ENCODE peak calls at places on chromosomes 5 and 9, in six cellular contexts. A, F, P, J, G and L are unnamed samples.

GRCh38 chr5:50934343-50934742 is 267.9 kb downstream of the PARP8 start:
- DNase-seq in A (no peak), F (no peak), G (no peak), P (no peak), J (no peak), L (no peak)

GRCh38 chr9:903886-904285 is 62.4 kb downstream of the DMRT1 start:
- DNase-seq in J (no peak), G (no peak), P (no peak), F (no peak), A (no peak), L (no peak)

GRCh38 chr5:155480731-155481131 is 467.2 kb downstream of the KIF4B start:
- DNase-seq in P (no peak), J (no peak), A (no peak), F (no peak), G (no peak), L (no peak)

GRCh38 chr5:6631441-6631840 is 1.4 kb downstream of the NSUN2 start:
- DNase-seq in A (no peak), F (no peak), G (no peak), J (no peak), P (no peak), L (no peak)

GRCh38 chr5:154146409-154146808 is 44.1 kb upstream of the GALNT10 start:
- DNase-seq in P (no peak), G (no peak), F (no peak), J (no peak), A (no peak), L (no peak)

GRCh38 chr5:80239680-80240367 is 16.0 kb downstream of the SERINC5 start:
- DNase-seq in J (no peak), P (no peak), A (no peak), G (no peak), F (no peak), L (no peak)

GRCh38 chr5:84729326-84729725 is 344.6 kb upstream of the EDIL3 start:
- DNase-seq in J (no peak), F (no peak), G (no peak), P (no peak), A (no peak), L (no peak)

GRCh38 chr9:125284855-125285254 is 23.2 kb downstream of the GAPVD1 start:
- DNase-seq in A (no peak), G (no peak), F (no peak), P (no peak), J (no peak), L (peak)

GRCh38 chr5:84130006-84130580 is 254.6 kb downstream of the EDIL3 start:
- DNase-seq in A (no peak), J (no peak), F (no peak), P (no peak), G (no peak), L (no peak)

GRCh38 chr5:77168187-77168883 is 42.1 kb upstream of the PDE8B start:
- DNase-seq in G (peak), A (no peak), J (peak), P (peak), F (peak), L (no peak)

GRCh38 chr5:160835818-160836528 is 16.0 kb downstream of the ATP10B start:
- DNase-seq in A (no peak), P (no peak), G (no peak), J (no peak), F (no peak), L (no peak)

GRCh38 chr9:70220216-70220615 is 38.6 kb upstream of the SMC5 start:
- DNase-seq in P (no peak), A (no peak), G (no peak), F (no peak), J (no peak), L (no peak)

GRCh38 chr5:157823655-157824054 is 35.3 kb downstream of the CLINT1 start:
- DNase-seq in J (no peak), G (no peak), F (no peak), P (no peak), A (no peak), L (no peak)

GRCh38 chr5:122924203-122924602 is 78.8 kb downstream of the SNX24 start:
- DNase-seq in G (no peak), J (no peak), P (no peak), A (no peak), F (no peak), L (peak)

GRCh38 chr9:34163439-34163838 is 15.4 kb upstream of the UBAP1 start:
- DNase-seq in G (no peak), J (no peak), P (no peak), A (no peak), F (no peak), L (peak)

GRCh38 chr5:80369521-80369920 is 38.3 kb upstream of the ZFYVE16 start:
- DNase-seq in G (no peak), A (no peak), P (no peak), F (no peak), J (no peak), L (no peak)

GRCh38 chr5:75965292-75965691 is 117.9 kb upstream of the SV2C start:
- DNase-seq in J (no peak), G (no peak), A (no peak), F (no peak), P (no peak), L (no peak)

GRCh38 chr5:129063483-129064136 is 30.9 kb upstream of the ISOC1 start:
- DNase-seq in A (no peak), F (no peak), J (no peak), G (no peak), P (no peak), L (peak)

GRCh38 chr9:120110520-120110919 is 469.4 kb downstream of the CDK5RAP2 start:
- DNase-seq in G (no peak), J (no peak), P (no peak), F (no peak), A (no peak), L (no peak)

GRCh38 chr5:94471496-94471895 is 146.9 kb downstream of the KIAA0825 start:
- DNase-seq in A (no peak), G (no peak), J (no peak), P (no peak), F (no peak), L (no peak)

GRCh38 chr9:14895806-14896205 is 14.4 kb downstream of the FREM1 start:
- DNase-seq in F (no peak), J (no peak), A (no peak), P (no peak), G (no peak), L (no peak)

GRCh38 chr9:89047667-89048066 is 56.4 kb downstream of the S1PR3 start:
- DNase-seq in A (no peak), J (no peak), P (no peak), G (no peak), F (no peak), L (no peak)

GRCh38 chr5:149056611-149057165 is 6.2 kb downstream of the SH3TC2 start:
- DNase-seq in A (no peak), J (no peak), G (no peak), F (no peak), P (no peak), L (no peak)

GRCh38 chr9:121107041-121107440 is 32.3 kb downstream of the CNTRL start:
- DNase-seq in A (peak), F (no peak), J (no peak), P (no peak), G (no peak), L (no peak)

GRCh38 chr9:20599195-20599594 is 23.1 kb downstream of the MLLT3 start:
- DNase-seq in F (no peak), J (no peak), G (no peak), P (no peak), A (no peak), L (no peak)

GRCh38 chr9:111287127-111287526 is 42.9 kb downstream of the OR2K2 start:
- DNase-seq in P (no peak), F (no peak), A (no peak), G (no peak), J (no peak), L (no peak)

GRCh38 chr9:120348951-120349429 is 231.0 kb downstream of the CDK5RAP2 start:
- DNase-seq in J (peak), F (peak), P (no peak), A (peak), G (peak), L (peak)

GRCh38 chr9:97384406-97385262 is 27.3 kb upstream of the TDRD7 start:
- DNase-seq in A (no peak), G (no peak), F (no peak), P (no peak), J (peak), L (no peak)

GRCh38 chr5:140175367-140176027 is 509 bp downstream of the CYSTM1 start:
- DNase-seq in G (peak), F (peak), P (peak), A (peak), J (peak), L (peak)
- TF ChIP-seq POLR2A in G (no peak), F (no peak), P (no peak), A (no peak), J (no peak), L (peak)

DNA sequence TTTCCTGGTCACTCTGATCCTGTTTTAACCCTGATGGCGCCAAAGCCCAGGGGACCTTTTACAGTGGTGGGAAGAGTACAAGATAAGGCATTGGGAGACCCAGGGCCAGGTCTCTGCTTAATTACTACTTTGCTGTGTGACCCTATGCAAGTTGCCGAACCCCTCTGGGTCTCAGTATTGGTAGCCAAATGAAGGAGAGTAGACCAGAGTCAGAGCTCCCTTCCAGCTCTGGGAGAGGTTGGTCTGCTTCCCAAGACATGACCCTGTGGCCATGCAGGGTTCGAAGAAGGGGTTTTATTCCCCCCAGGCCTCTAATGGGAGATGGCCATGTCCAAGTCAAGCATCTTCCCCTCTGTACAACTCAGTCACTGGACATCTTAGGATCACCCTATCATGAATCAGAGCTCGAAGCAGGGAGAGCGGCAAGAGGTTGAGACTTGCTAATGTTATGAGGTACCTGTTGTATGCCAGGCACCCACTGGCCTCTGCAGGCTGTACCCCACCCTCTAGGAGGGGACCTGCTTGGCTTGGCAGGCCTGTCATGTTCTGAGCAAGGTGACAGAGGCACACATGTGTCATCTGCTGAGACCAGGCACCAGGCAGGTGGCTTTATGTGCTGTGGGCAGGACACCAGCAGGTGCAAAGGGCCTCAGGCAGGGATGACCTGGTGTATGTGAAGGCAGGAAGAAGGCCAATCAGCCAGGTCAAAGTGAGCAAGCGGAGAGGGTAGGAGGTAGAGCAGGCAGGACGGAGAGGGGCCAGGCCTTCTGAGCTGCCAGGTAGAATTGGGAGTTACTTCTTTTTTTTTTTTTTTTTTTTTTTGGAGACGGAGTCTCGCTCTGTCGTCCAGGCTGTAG is 60.5 kb upstream of the RPL26L1 start:
- DNase-seq in P (no peak), F (no peak), J (no peak), A (no peak), G (no peak), L (no peak)
- TF ChIP-seq POLR2A in P (no peak), F (no peak), J (no peak), A (no peak), G (no peak), L (no peak)

DNA sequence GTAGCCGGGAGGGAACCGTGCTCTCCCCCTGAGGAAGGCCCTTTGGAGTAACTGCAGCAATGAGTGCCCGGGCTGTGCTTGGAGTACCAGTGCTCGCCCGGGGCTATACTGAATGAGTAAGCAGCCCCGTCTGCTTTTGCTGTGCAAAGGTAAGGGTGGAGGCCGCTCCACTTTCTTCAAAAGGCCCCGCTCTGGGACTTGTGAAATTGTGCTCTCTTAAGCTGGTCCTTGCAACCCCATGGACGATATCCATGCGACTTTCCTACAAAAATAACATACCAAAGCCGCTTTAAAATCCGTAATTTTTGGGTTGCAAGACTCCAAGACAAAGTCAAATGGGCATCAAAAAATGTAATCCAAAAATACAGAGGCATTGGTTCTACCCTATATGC is 579 bp upstream of the TNFAIP8 start:
- DNase-seq in F (no peak), G (peak), A (peak), P (peak), J (peak), L (no peak)
- TF ChIP-seq POLR2A in F (no peak), G (no peak), A (no peak), P (no peak), J (no peak), L (no peak)

GRCh38 chr5:73120222-73121108 is at the start of gene TMEM171:
- DNase-seq in F (peak), J (peak), P (peak), G (peak), A (no peak), L (peak)
- TF ChIP-seq POLR2A in F (no peak), J (no peak), P (peak), G (peak), A (no peak), L (no peak)

GRCh38 chr5:141640051-141640415 is 3.2 kb downstream of the RELL2 start:
- DNase-seq in A (no peak), F (no peak), G (peak), J (no peak), P (no peak), L (no peak)
- TF ChIP-seq POLR2A in A (no peak), F (no peak), G (no peak), J (no peak), P (no peak), L (no peak)

DNA sequence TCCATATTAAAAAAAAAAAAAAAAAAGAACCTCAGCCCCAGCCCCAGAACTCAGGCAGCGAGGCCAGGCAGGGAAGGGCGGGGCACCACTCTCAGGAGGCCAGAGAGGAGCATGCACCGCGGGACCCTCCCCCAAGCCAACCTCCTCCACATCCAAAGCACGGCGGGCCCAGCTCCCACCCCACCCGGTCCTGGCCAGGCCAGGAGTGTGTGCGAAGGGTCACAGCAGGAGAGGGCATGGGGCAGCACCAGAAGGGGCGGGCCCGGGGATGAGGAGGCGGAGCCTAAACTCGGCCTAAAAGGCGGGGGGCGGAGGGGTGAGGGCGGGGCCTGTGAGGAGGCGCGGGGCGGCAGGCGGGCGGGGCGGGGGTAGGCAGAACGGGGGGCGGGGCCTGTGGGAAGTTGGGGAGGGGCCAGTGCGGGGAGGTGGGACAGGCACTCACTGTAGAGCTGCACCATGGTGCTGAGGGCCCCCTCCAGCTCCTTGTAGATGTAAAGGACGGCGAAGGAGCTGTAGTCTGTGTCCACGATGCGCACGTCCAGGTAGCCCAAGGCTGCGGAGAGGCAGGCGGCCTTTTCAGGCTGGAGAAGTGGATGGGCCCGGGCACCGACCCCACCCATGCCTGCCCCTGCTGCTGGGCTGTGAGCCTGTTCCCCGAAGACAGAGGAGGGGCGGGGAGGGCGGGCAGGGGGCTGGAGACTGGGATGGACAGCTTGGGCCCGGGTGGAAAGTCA is 1.2 kb downstream of the LCN15 start:
- DNase-seq in F (peak), G (no peak), J (peak), A (peak), P (no peak), L (peak)
- TF ChIP-seq POLR2A in F (no peak), G (no peak), J (no peak), A (no peak), P (no peak), L (no peak)

GRCh38 chr9:105245720-105246161 is 1.3 kb downstream of the SLC44A1 start:
- DNase-seq in F (no peak), P (no peak), A (no peak), J (no peak), G (no peak), L (no peak)

GRCh38 chr9:105243015-105243686 is 1.3 kb upstream of the SLC44A1 start:
- DNase-seq in G (no peak), P (no peak), J (no peak), F (no peak), A (no peak), L (peak)

GRCh38 chr9:105244996-105245719 is 707 bp downstream of the SLC44A1 start:
- DNase-seq in F (peak), P (peak), G (peak), A (no peak), J (peak), L (peak)

GRCh38 chr9:105243935-105244273 is 547 bp upstream of the SLC44A1 start:
- DNase-seq in A (no peak), F (no peak), G (no peak), P (no peak), J (no peak), L (no peak)

GRCh38 chr9:105244274-105244995 is at the start of gene SLC44A1:
- DNase-seq in A (peak), P (peak), F (peak), G (peak), J (peak), L (peak)
- TF ChIP-seq POLR2A in A (peak), P (no peak), F (peak), G (peak), J (no peak), L (peak)

GRCh38 chr5:40755093-40755406 is 711 bp downstream of the TTC33 start:
- DNase-seq in A (peak), F (peak), P (peak), G (peak), J (peak), L (peak)
- TF ChIP-seq POLR2A in A (no peak), F (no peak), P (no peak), G (no peak), J (no peak), L (no peak)

DNA sequence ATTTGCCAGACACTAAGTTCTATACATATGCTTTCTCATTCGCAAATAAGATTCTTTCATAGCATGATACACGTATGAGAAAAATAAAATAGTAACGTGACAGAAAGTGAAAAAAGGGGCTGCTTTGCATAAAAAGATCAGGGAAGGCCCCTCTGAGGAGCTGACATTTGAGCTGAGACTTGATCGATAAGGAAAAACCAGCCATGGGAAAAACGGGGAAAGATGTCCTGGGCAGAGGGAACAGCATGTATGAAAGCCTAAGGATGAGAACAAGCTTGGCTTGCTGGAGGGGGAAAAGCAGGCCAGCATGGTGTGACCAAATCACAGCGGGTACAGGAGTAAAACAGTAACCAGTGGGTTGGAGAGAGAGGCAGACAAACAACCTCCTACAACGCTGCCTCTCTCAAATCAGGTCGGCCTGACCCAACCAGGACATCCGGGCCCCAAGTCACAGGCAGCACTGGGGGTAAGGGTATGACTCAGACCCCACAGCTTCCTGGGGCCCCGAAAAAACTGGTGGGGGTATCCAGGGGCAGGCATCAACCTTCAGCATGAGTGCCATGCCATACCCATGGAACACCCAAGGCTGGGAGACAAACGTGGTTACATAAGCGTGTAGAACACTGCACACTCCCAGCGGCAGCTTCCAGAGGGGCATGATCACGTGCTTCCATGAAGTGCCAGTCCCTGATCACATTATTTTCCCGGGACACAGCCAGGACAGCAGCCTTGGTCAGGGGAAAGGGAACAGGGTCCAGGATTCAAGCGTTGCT is 2.2 kb downstream of the TNIP1 start:
- DNase-seq in J (no peak), A (no peak), P (peak), G (no peak), F (peak), L (no peak)
- TF ChIP-seq POLR2A in J (no peak), A (no peak), P (no peak), G (no peak), F (peak), L (no peak)

GRCh38 chr9:137605146-137606004 is at the start of gene ARRDC1:
- DNase-seq in G (peak), P (peak), F (peak), A (peak), J (peak), L (peak)
- TF ChIP-seq POLR2A in G (peak), P (no peak), F (peak), A (peak), J (no peak), L (peak)